ENCODE peak calls at places on chromosomes 16 and 17, in seven cellular contexts. One of them, this sample, is unnamed.

GRCh38 chr17:30921544-30922196 is at the start of gene ADAP2:
- DNase-seq in Peyer's patch: peak
- DNase-seq in adrenal gland: peak
- DNase-seq in tibial nerve: no peak
- DNase-seq in transverse colon: peak
- DNase-seq in HCT116: peak
- DNase-seq in body of pancreas: peak
- DNase-seq in this sample: peak

GRCh38 chr16:56669840-56670639 is 426 bp downstream of the MT1H start:
- DNase-seq in tibial nerve: no peak
- DNase-seq in HCT116: no peak
- DNase-seq in body of pancreas: no peak
- DNase-seq in adrenal gland: no peak
- DNase-seq in transverse colon: no peak
- DNase-seq in Peyer's patch: no peak
- DNase-seq in this sample: no peak

GRCh38 chr17:63696381-63696961 is 3.5 kb downstream of the LIMD2 start:
- DNase-seq in tibial nerve: no peak
- DNase-seq in transverse colon: peak
- DNase-seq in adrenal gland: no peak
- DNase-seq in HCT116: peak
- DNase-seq in Peyer's patch: peak
- DNase-seq in body of pancreas: no peak
- DNase-seq in this sample: peak

GRCh38 chr17:65830356-65830755 is 268.9 kb upstream of the AXIN2 start:
- DNase-seq in transverse colon: no peak
- DNase-seq in body of pancreas: no peak
- DNase-seq in tibial nerve: no peak
- DNase-seq in adrenal gland: no peak
- DNase-seq in HCT116: no peak
- DNase-seq in Peyer's patch: no peak
- DNase-seq in this sample: no peak

GRCh38 chr17:50697076-50697475 is 10.6 kb downstream of the ANKRD40 start:
- DNase-seq in Peyer's patch: no peak
- DNase-seq in tibial nerve: no peak
- DNase-seq in body of pancreas: no peak
- DNase-seq in adrenal gland: no peak
- DNase-seq in HCT116: no peak
- DNase-seq in transverse colon: no peak
- DNase-seq in this sample: no peak

GRCh38 chr16:81994485-81994884 is 16.8 kb downstream of the SDR42E1 start:
- DNase-seq in HCT116: no peak
- DNase-seq in adrenal gland: no peak
- DNase-seq in Peyer's patch: no peak
- DNase-seq in body of pancreas: no peak
- DNase-seq in transverse colon: no peak
- DNase-seq in tibial nerve: no peak
- DNase-seq in this sample: no peak

GRCh38 chr16:81703177-81704155 is 75.6 kb upstream of the PLCG2 start:
- DNase-seq in transverse colon: no peak
- DNase-seq in adrenal gland: peak
- DNase-seq in HCT116: peak
- DNase-seq in body of pancreas: no peak
- DNase-seq in Peyer's patch: no peak
- DNase-seq in tibial nerve: no peak
- DNase-seq in this sample: peak

GRCh38 chr17:80527016-80527645 is 17.5 kb upstream of the RPTOR start:
- DNase-seq in adrenal gland: no peak
- DNase-seq in body of pancreas: no peak
- DNase-seq in tibial nerve: no peak
- DNase-seq in HCT116: no peak
- DNase-seq in Peyer's patch: no peak
- DNase-seq in transverse colon: no peak
- DNase-seq in this sample: no peak

GRCh38 chr16:17404903-17405691 is 65.7 kb downstream of the XYLT1 start:
- DNase-seq in tibial nerve: peak
- DNase-seq in Peyer's patch: no peak
- DNase-seq in body of pancreas: peak
- DNase-seq in transverse colon: peak
- DNase-seq in HCT116: no peak
- DNase-seq in adrenal gland: peak
- DNase-seq in this sample: no peak

GRCh38 chr16:72923757-72924156 is 124.2 kb downstream of the ZFHX3 start:
- DNase-seq in Peyer's patch: no peak
- DNase-seq in HCT116: no peak
- DNase-seq in tibial nerve: no peak
- DNase-seq in transverse colon: no peak
- DNase-seq in adrenal gland: no peak
- DNase-seq in body of pancreas: no peak
- DNase-seq in this sample: peak

GRCh38 chr16:30458561-30459394 is 13.1 kb upstream of the SEPHS2 start:
- DNase-seq in transverse colon: peak
- DNase-seq in adrenal gland: no peak
- DNase-seq in body of pancreas: no peak
- DNase-seq in Peyer's patch: peak
- DNase-seq in tibial nerve: no peak
- DNase-seq in HCT116: no peak
- DNase-seq in this sample: peak

GRCh38 chr17:76074390-76075363 is at the start of gene GALR2:
- DNase-seq in tibial nerve: no peak
- DNase-seq in HCT116: no peak
- DNase-seq in transverse colon: no peak
- DNase-seq in body of pancreas: no peak
- DNase-seq in adrenal gland: no peak
- DNase-seq in Peyer's patch: no peak
- DNase-seq in this sample: peak

GRCh38 chr16:80670170-80670865 is 129.5 kb downstream of the DYNLRB2 start:
- DNase-seq in body of pancreas: no peak
- DNase-seq in tibial nerve: no peak
- DNase-seq in transverse colon: no peak
- DNase-seq in Peyer's patch: no peak
- DNase-seq in HCT116: no peak
- DNase-seq in adrenal gland: no peak
- DNase-seq in this sample: no peak

GRCh38 chr16:2858245-2859025 is 465 bp upstream of the PRSS22 start:
- DNase-seq in body of pancreas: peak
- DNase-seq in transverse colon: peak
- DNase-seq in Peyer's patch: peak
- DNase-seq in HCT116: peak
- DNase-seq in adrenal gland: no peak
- DNase-seq in tibial nerve: no peak
- DNase-seq in this sample: no peak

GRCh38 chr17:45410144-45411091 is 22.3 kb downstream of the ARHGAP27 start:
- DNase-seq in body of pancreas: no peak
- DNase-seq in transverse colon: peak
- DNase-seq in Peyer's patch: peak
- DNase-seq in HCT116: no peak
- DNase-seq in tibial nerve: no peak
- DNase-seq in adrenal gland: peak
- DNase-seq in this sample: peak

GRCh38 chr17:34135841-34136240 is 119.2 kb upstream of the CCL2 start:
- DNase-seq in tibial nerve: no peak
- DNase-seq in adrenal gland: no peak
- DNase-seq in HCT116: no peak
- DNase-seq in body of pancreas: no peak
- DNase-seq in transverse colon: no peak
- DNase-seq in Peyer's patch: no peak
- DNase-seq in this sample: no peak

GRCh38 chr17:3718251-3718650 is 5.5 kb upstream of the HASPIN start:
- DNase-seq in adrenal gland: no peak
- DNase-seq in Peyer's patch: no peak
- DNase-seq in HCT116: no peak
- DNase-seq in tibial nerve: no peak
- DNase-seq in body of pancreas: no peak
- DNase-seq in transverse colon: no peak
- DNase-seq in this sample: no peak

GRCh38 chr17:62675260-62675659 is 47.8 kb downstream of the MRC2 start:
- DNase-seq in transverse colon: no peak
- DNase-seq in body of pancreas: no peak
- DNase-seq in adrenal gland: no peak
- DNase-seq in tibial nerve: no peak
- DNase-seq in Peyer's patch: no peak
- DNase-seq in HCT116: no peak
- DNase-seq in this sample: no peak

GRCh38 chr17:5877948-5878347 is 192.2 kb upstream of the WSCD1 start:
- DNase-seq in Peyer's patch: no peak
- DNase-seq in transverse colon: no peak
- DNase-seq in body of pancreas: no peak
- DNase-seq in tibial nerve: no peak
- DNase-seq in HCT116: no peak
- DNase-seq in adrenal gland: peak
- DNase-seq in this sample: no peak

GRCh38 chr17:69597898-69598692 is 183.6 kb downstream of the MAP2K6 start:
- DNase-seq in transverse colon: no peak
- DNase-seq in Peyer's patch: no peak
- DNase-seq in tibial nerve: no peak
- DNase-seq in adrenal gland: no peak
- DNase-seq in body of pancreas: no peak
- DNase-seq in HCT116: no peak
- DNase-seq in this sample: no peak

GRCh38 chr17:34703533-34703932 is 124.2 kb downstream of the TMEM132E start:
- DNase-seq in transverse colon: no peak
- DNase-seq in Peyer's patch: no peak
- DNase-seq in HCT116: no peak
- DNase-seq in tibial nerve: no peak
- DNase-seq in adrenal gland: peak
- DNase-seq in body of pancreas: no peak
- DNase-seq in this sample: no peak

GRCh38 chr16:27859020-27859419 is 204.5 kb downstream of the GSG1L start:
- DNase-seq in HCT116: no peak
- DNase-seq in body of pancreas: no peak
- DNase-seq in adrenal gland: no peak
- DNase-seq in tibial nerve: no peak
- DNase-seq in Peyer's patch: no peak
- DNase-seq in transverse colon: no peak
- DNase-seq in this sample: no peak

GRCh38 chr16:84482001-84482891 is 22.2 kb downstream of the MEAK7 start:
- DNase-seq in body of pancreas: no peak
- DNase-seq in Peyer's patch: no peak
- DNase-seq in HCT116: no peak
- DNase-seq in transverse colon: no peak
- DNase-seq in adrenal gland: no peak
- DNase-seq in tibial nerve: no peak
- DNase-seq in this sample: peak

GRCh38 chr17:27848941-27849340 is 44.2 kb downstream of the LYRM9 start:
- DNase-seq in HCT116: no peak
- DNase-seq in Peyer's patch: no peak
- DNase-seq in adrenal gland: no peak
- DNase-seq in tibial nerve: no peak
- DNase-seq in transverse colon: no peak
- DNase-seq in body of pancreas: no peak
- DNase-seq in this sample: no peak

GRCh38 chr16:80806957-80807356 is 2.6 kb upstream of the CDYL2 start:
- DNase-seq in adrenal gland: no peak
- DNase-seq in Peyer's patch: no peak
- DNase-seq in tibial nerve: no peak
- DNase-seq in body of pancreas: no peak
- DNase-seq in HCT116: no peak
- DNase-seq in transverse colon: no peak
- DNase-seq in this sample: no peak

GRCh38 chr17:77952368-77952767 is 6.1 kb upstream of the TNRC6C start:
- DNase-seq in tibial nerve: no peak
- DNase-seq in Peyer's patch: no peak
- DNase-seq in body of pancreas: no peak
- DNase-seq in adrenal gland: no peak
- DNase-seq in HCT116: no peak
- DNase-seq in transverse colon: no peak
- DNase-seq in this sample: no peak

GRCh38 chr17:12388206-12388605 is 277.5 kb upstream of the MYOCD start:
- DNase-seq in tibial nerve: no peak
- DNase-seq in Peyer's patch: no peak
- DNase-seq in adrenal gland: no peak
- DNase-seq in body of pancreas: no peak
- DNase-seq in transverse colon: no peak
- DNase-seq in HCT116: no peak
- DNase-seq in this sample: no peak

GRCh38 chr17:1693339-1693738 is 8.7 kb upstream of the PRPF8 start:
- DNase-seq in transverse colon: no peak
- DNase-seq in adrenal gland: no peak
- DNase-seq in tibial nerve: no peak
- DNase-seq in body of pancreas: no peak
- DNase-seq in Peyer's patch: no peak
- DNase-seq in HCT116: no peak
- DNase-seq in this sample: no peak

GRCh38 chr17:13266596-13266995 is 248.8 kb upstream of the ELAC2 start:
- DNase-seq in body of pancreas: no peak
- DNase-seq in transverse colon: no peak
- DNase-seq in adrenal gland: no peak
- DNase-seq in tibial nerve: no peak
- DNase-seq in Peyer's patch: no peak
- DNase-seq in HCT116: no peak
- DNase-seq in this sample: no peak

DNA sequence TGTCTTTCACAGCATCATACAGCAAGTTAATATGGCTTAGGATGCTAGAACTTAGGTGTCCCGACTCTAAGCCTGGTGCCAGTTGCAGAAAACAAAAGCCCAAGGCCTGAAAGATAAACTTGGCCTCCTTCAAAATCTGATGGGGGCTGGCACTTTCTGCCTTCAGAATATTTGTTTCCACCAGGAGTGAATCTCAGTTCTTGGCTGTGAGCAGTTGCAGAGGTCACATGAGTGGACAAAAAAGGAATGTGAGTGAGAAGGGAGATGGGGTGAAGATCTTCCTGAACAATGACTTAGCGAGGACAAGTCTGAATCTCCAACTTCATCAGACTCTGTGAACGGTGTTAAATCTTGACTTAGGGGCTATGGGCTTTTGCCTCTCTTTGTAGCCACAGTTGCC is 46.6 kb downstream of the HOXB1 start:
- DNase-seq in tibial nerve: no peak
- DNase-seq in adrenal gland: no peak
- DNase-seq in Peyer's patch: no peak
- DNase-seq in transverse colon: no peak
- DNase-seq in HCT116: no peak
- DNase-seq in body of pancreas: no peak
- DNase-seq in this sample: no peak
- H3K27ac ChIP-seq in tibial nerve: no peak
- H3K27ac ChIP-seq in adrenal gland: no peak
- H3K27ac ChIP-seq in Peyer's patch: no peak
- H3K27ac ChIP-seq in transverse colon: no peak
- H3K27ac ChIP-seq in HCT116: peak
- H3K27ac ChIP-seq in body of pancreas: no peak
- H3K27ac ChIP-seq in this sample: no peak

GRCh38 chr16:86563489-86564345 is 2.9 kb upstream of the FOXC2 start:
- DNase-seq in tibial nerve: peak
- DNase-seq in Peyer's patch: peak
- DNase-seq in HCT116: peak
- DNase-seq in adrenal gland: peak
- DNase-seq in body of pancreas: peak
- DNase-seq in transverse colon: peak
- DNase-seq in this sample: peak
- H3K4me3 ChIP-seq in tibial nerve: peak
- H3K4me3 ChIP-seq in Peyer's patch: peak
- H3K4me3 ChIP-seq in HCT116: peak
- H3K4me3 ChIP-seq in adrenal gland: no peak
- H3K4me3 ChIP-seq in body of pancreas: no peak
- H3K4me3 ChIP-seq in transverse colon: peak
- H3K4me3 ChIP-seq in this sample: no peak

GRCh38 chr16:19520861-19521331 is 1.0 kb downstream of the GDE1 start:
- DNase-seq in HCT116: no peak
- DNase-seq in Peyer's patch: peak
- DNase-seq in body of pancreas: no peak
- DNase-seq in adrenal gland: no peak
- DNase-seq in tibial nerve: no peak
- DNase-seq in transverse colon: peak
- DNase-seq in this sample: no peak
- TF ChIP-seq POLR2A in HCT116: no peak
- TF ChIP-seq POLR2A in Peyer's patch: peak
- TF ChIP-seq POLR2A in body of pancreas: no peak
- TF ChIP-seq POLR2A in adrenal gland: no peak
- TF ChIP-seq POLR2A in tibial nerve: no peak
- TF ChIP-seq POLR2A in transverse colon: peak
- TF ChIP-seq POLR2A in this sample: no peak

GRCh38 chr17:16314189-16314588 is 39.1 kb downstream of the CENPV start:
- DNase-seq in transverse colon: no peak
- DNase-seq in adrenal gland: no peak
- DNase-seq in body of pancreas: no peak
- DNase-seq in HCT116: no peak
- DNase-seq in Peyer's patch: no peak
- DNase-seq in tibial nerve: no peak
- DNase-seq in this sample: no peak
- H3K27ac ChIP-seq in transverse colon: no peak
- H3K27ac ChIP-seq in adrenal gland: no peak
- H3K27ac ChIP-seq in body of pancreas: no peak
- H3K27ac ChIP-seq in HCT116: no peak
- H3K27ac ChIP-seq in Peyer's patch: no peak
- H3K27ac ChIP-seq in tibial nerve: no peak
- H3K27ac ChIP-seq in this sample: no peak